ENCODE peak calls at places on chromosomes 7 and 10, in four cellular contexts. One of them, this sample, is unnamed.

GRCh38 chr7:8785081-8785480 is 351.7 kb downstream of the NXPH1 start:
- DNase-seq in Peyer's patch: no peak
- DNase-seq in mucosa of gallbladder: no peak
- DNase-seq in stimulated activated CD8-positive, alpha-beta memory T cell treated with anti-CD3 and anti-CD28 coated beads, Interleukin-7, amount 100 ng/mL, for 1 hour: no peak
- DNase-seq in this sample: no peak

GRCh38 chr10:72255977-72256729 is 17.6 kb upstream of the DDIT4 start:
- DNase-seq in stimulated activated CD8-positive, alpha-beta memory T cell treated with anti-CD3 and anti-CD28 coated beads, Interleukin-7, amount 100 ng/mL, for 1 hour: no peak
- DNase-seq in mucosa of gallbladder: no peak
- DNase-seq in Peyer's patch: no peak
- DNase-seq in this sample: no peak

GRCh38 chr10:34875061-34875460 is 60.0 kb upstream of the PARD3 start:
- DNase-seq in Peyer's patch: no peak
- DNase-seq in mucosa of gallbladder: no peak
- DNase-seq in stimulated activated CD8-positive, alpha-beta memory T cell treated with anti-CD3 and anti-CD28 coated beads, Interleukin-7, amount 100 ng/mL, for 1 hour: no peak
- DNase-seq in this sample: no peak

GRCh38 chr7:100670074-100670473 is 3.5 kb upstream of the GNB2 start:
- DNase-seq in stimulated activated CD8-positive, alpha-beta memory T cell treated with anti-CD3 and anti-CD28 coated beads, Interleukin-7, amount 100 ng/mL, for 1 hour: no peak
- DNase-seq in Peyer's patch: no peak
- DNase-seq in mucosa of gallbladder: no peak
- DNase-seq in this sample: no peak

GRCh38 chr7:154553711-154554265 is 449.1 kb downstream of the PAXIP1 start:
- DNase-seq in stimulated activated CD8-positive, alpha-beta memory T cell treated with anti-CD3 and anti-CD28 coated beads, Interleukin-7, amount 100 ng/mL, for 1 hour: no peak
- DNase-seq in mucosa of gallbladder: no peak
- DNase-seq in Peyer's patch: no peak
- DNase-seq in this sample: no peak

GRCh38 chr10:29763396-29763795 is 128.6 kb upstream of the SVIL start:
- DNase-seq in mucosa of gallbladder: no peak
- DNase-seq in stimulated activated CD8-positive, alpha-beta memory T cell treated with anti-CD3 and anti-CD28 coated beads, Interleukin-7, amount 100 ng/mL, for 1 hour: no peak
- DNase-seq in Peyer's patch: no peak
- DNase-seq in this sample: no peak

GRCh38 chr7:157475601-157476000 is 138.8 kb downstream of the DNAJB6 start:
- DNase-seq in mucosa of gallbladder: no peak
- DNase-seq in stimulated activated CD8-positive, alpha-beta memory T cell treated with anti-CD3 and anti-CD28 coated beads, Interleukin-7, amount 100 ng/mL, for 1 hour: no peak
- DNase-seq in Peyer's patch: peak
- DNase-seq in this sample: peak

GRCh38 chr10:58518775-58519174 is 6.1 kb downstream of the BICC1 start:
- DNase-seq in mucosa of gallbladder: no peak
- DNase-seq in stimulated activated CD8-positive, alpha-beta memory T cell treated with anti-CD3 and anti-CD28 coated beads, Interleukin-7, amount 100 ng/mL, for 1 hour: no peak
- DNase-seq in Peyer's patch: no peak
- DNase-seq in this sample: no peak

GRCh38 chr7:132750530-132751281 is 174.4 kb upstream of the PLXNA4 start:
- DNase-seq in stimulated activated CD8-positive, alpha-beta memory T cell treated with anti-CD3 and anti-CD28 coated beads, Interleukin-7, amount 100 ng/mL, for 1 hour: no peak
- DNase-seq in mucosa of gallbladder: no peak
- DNase-seq in Peyer's patch: no peak
- DNase-seq in this sample: no peak

GRCh38 chr7:121620206-121620605 is 224.1 kb upstream of the FAM3C start:
- DNase-seq in mucosa of gallbladder: no peak
- DNase-seq in Peyer's patch: no peak
- DNase-seq in stimulated activated CD8-positive, alpha-beta memory T cell treated with anti-CD3 and anti-CD28 coated beads, Interleukin-7, amount 100 ng/mL, for 1 hour: no peak
- DNase-seq in this sample: no peak

GRCh38 chr7:77269360-77270075 is 69.9 kb upstream of the FGL2 start:
- DNase-seq in stimulated activated CD8-positive, alpha-beta memory T cell treated with anti-CD3 and anti-CD28 coated beads, Interleukin-7, amount 100 ng/mL, for 1 hour: no peak
- DNase-seq in Peyer's patch: peak
- DNase-seq in mucosa of gallbladder: no peak
- DNase-seq in this sample: no peak